ENCODE peak calls at places on chromosome 21, in nine cellular contexts. K is H54; C is activated naive CD4-positive, alpha-beta T cell; Z is left cardiac atrium; V is iPS-NIHi11; S is stimulated activated CD4-positive, alpha-beta T cell treated with anti-CD3 and anti-CD28 coated beads, Interleukin-4, amount 100 ng/mL, for 4 hours; L is fibroblast of villous mesenchyme; P is ELF-1; T is activated T-cell treated with anti-CD3 and anti-CD28 coated beads for 1 hour. H is an unnamed sample.

GRCh38 chr21:27513825-27514224 is 546.9 kb upstream of the ADAMTS5 start:
- DNase-seq in T (no peak), C (no peak), P (no peak), Z (no peak), V (no peak), K (no peak), S (no peak), L (no peak), H (no peak)

GRCh38 chr21:38388684-38389676 is 109.3 kb downstream of the ERG start:
- DNase-seq in C (no peak), Z (no peak), K (no peak), S (no peak), L (no peak), T (no peak), V (no peak), P (no peak), H (no peak)

GRCh38 chr21:45989355-45990048 is 7.9 kb downstream of the COL6A1 start:
- DNase-seq in K (no peak), V (no peak), P (no peak), C (no peak), L (no peak), T (no peak), S (no peak), Z (peak), H (peak)

GRCh38 chr21:28410264-28410663 is 582.4 kb downstream of the LTN1 start:
- DNase-seq in T (no peak), L (no peak), C (no peak), K (no peak), P (no peak), Z (no peak), S (no peak), V (no peak), H (no peak)

GRCh38 chr21:45220106-45220505 is 67.6 kb downstream of the POFUT2 start:
- DNase-seq in C (no peak), T (no peak), V (no peak), P (no peak), L (peak), Z (peak), S (no peak), K (no peak), H (no peak)

GRCh38 chr21:37767984-37768383 is 148.3 kb downstream of the KCNJ6 start:
- DNase-seq in L (no peak), S (no peak), Z (no peak), T (no peak), C (no peak), K (no peak), V (no peak), P (no peak), H (no peak)

GRCh38 chr21:44461438-44462089 is 6.3 kb downstream of the LRRC3 start:
- DNase-seq in V (peak), S (no peak), C (no peak), T (no peak), L (no peak), K (no peak), Z (no peak), P (no peak), H (no peak)

GRCh38 chr21:17829472-17829871 is 10.3 kb upstream of the C21orf91 start:
- DNase-seq in T (no peak), C (no peak), V (no peak), P (no peak), S (no peak), K (no peak), L (peak), Z (no peak), H (no peak)

GRCh38 chr21:19461481-19462205 is 1058.1 kb upstream of the TMPRSS15 start:
- DNase-seq in V (no peak), T (no peak), C (no peak), K (no peak), Z (no peak), L (no peak), P (no peak), S (no peak), H (no peak)

GRCh38 chr21:31337991-31338891 is 5.8 kb downstream of the TIAM1 start:
- DNase-seq in Z (no peak), K (no peak), V (no peak), P (peak), L (no peak), C (no peak), S (no peak), T (no peak), H (no peak)

GRCh38 chr21:45584786-45585185 is 42.5 kb upstream of the SLC19A1 start:
- DNase-seq in V (no peak), C (no peak), K (no peak), T (no peak), P (no peak), L (no peak), Z (no peak), S (no peak), H (no peak)

GRCh38 chr21:35107520-35107919 is 58.4 kb upstream of the RUNX1 start:
- DNase-seq in K (no peak), Z (no peak), L (no peak), C (no peak), V (no peak), T (no peak), P (no peak), S (no peak), H (no peak)

GRCh38 chr21:44793269-44794030 is 8.2 kb downstream of the UBE2G2 start:
- DNase-seq in L (peak), V (peak), Z (peak), K (peak), S (peak), T (peak), P (peak), C (peak), H (peak)

GRCh38 chr21:32371913-32372314 is 20.9 kb downstream of the URB1 start:
- DNase-seq in C (no peak), T (no peak), L (peak), K (no peak), P (no peak), V (no peak), S (no peak), Z (no peak), H (peak)

GRCh38 chr21:38241029-38241740 is 15.6 kb upstream of the KCNJ15 start:
- DNase-seq in L (peak), C (no peak), T (no peak), S (no peak), V (no peak), K (peak), P (no peak), Z (peak), H (no peak)

GRCh38 chr21:16468191-16468590 is 738.4 kb downstream of the USP25 start:
- DNase-seq in V (no peak), S (no peak), P (no peak), Z (no peak), C (no peak), T (no peak), L (peak), K (no peak), H (no peak)

GRCh38 chr21:44710756-44711326 is 531 bp downstream of the TSPEAR start:
- DNase-seq in T (no peak), P (peak), L (no peak), K (no peak), C (no peak), V (no peak), Z (no peak), S (no peak), H (peak)

GRCh38 chr21:36297938-36298572 is 21.9 kb upstream of the MORC3 start:
- DNase-seq in Z (peak), P (no peak), L (peak), C (peak), T (peak), K (no peak), S (peak), V (no peak), H (no peak)

GRCh38 chr21:29477941-29478340 is 179.2 kb downstream of the BACH1 start:
- DNase-seq in P (no peak), Z (no peak), C (no peak), S (no peak), V (no peak), T (no peak), L (no peak), K (no peak), H (no peak)

GRCh38 chr21:36788116-36788515 is 89.2 kb downstream of the SIM2 start:
- DNase-seq in K (peak), S (no peak), C (no peak), Z (no peak), L (peak), T (no peak), V (no peak), P (no peak), H (no peak)

GRCh38 chr21:23949493-23949892 is 1657.8 kb downstream of the MRPL39 start:
- DNase-seq in V (no peak), T (no peak), L (no peak), S (no peak), K (no peak), Z (no peak), P (no peak), C (no peak), H (no peak)

GRCh38 chr21:46128106-46128982 is 27.0 kb downstream of the FTCD start:
- DNase-seq in L (peak), T (no peak), C (no peak), Z (peak), P (peak), K (no peak), S (no peak), V (no peak), H (peak)

GRCh38 chr21:15472641-15473040 is 257.1 kb upstream of the USP25 start:
- DNase-seq in P (no peak), T (no peak), C (no peak), S (no peak), L (no peak), Z (no peak), V (no peak), K (no peak), H (no peak)

GRCh38 chr21:37684115-37684493 is 232.2 kb downstream of the KCNJ6 start:
- DNase-seq in S (no peak), K (no peak), T (no peak), Z (no peak), L (no peak), P (no peak), C (no peak), V (no peak), H (no peak)

GRCh38 chr21:33543505-33544129 is 779 bp downstream of the SON start:
- DNase-seq in V (peak), L (no peak), T (no peak), C (no peak), Z (peak), P (peak), K (no peak), S (peak), H (peak)

GRCh38 chr21:16407403-16408279 is 677.9 kb downstream of the USP25 start:
- DNase-seq in V (no peak), K (no peak), S (no peak), P (no peak), L (no peak), C (no peak), T (no peak), Z (no peak), H (no peak)